ENCODE peak calls at places on chromosomes 16 and 17, in seven cellular contexts. One of them, this sample, is unnamed.

GRCh38 chr17:11334493-11334892 is 93.5 kb downstream of the SHISA6 start:
- DNase-seq in substantia nigra: no peak
- DNase-seq in activated effector memory CD4-positive, alpha-beta T cell treated with anti-CD3 and anti-CD28 coated beads, Interleukin-2, amount 50 U/mL, for 16 hours: no peak
- DNase-seq in iris pigment epithelial cell: no peak
- DNase-seq in HEK293T: no peak
- DNase-seq in DMS 273 treated with DMSO at 0.1 percent for 48 hours: no peak
- DNase-seq in stromal cell of bone marrow: no peak
- DNase-seq in this sample: no peak

GRCh38 chr17:76696763-76697701 is 13.7 kb downstream of the MXRA7 start:
- DNase-seq in substantia nigra: no peak
- DNase-seq in stromal cell of bone marrow: no peak
- DNase-seq in activated effector memory CD4-positive, alpha-beta T cell treated with anti-CD3 and anti-CD28 coated beads, Interleukin-2, amount 50 U/mL, for 16 hours: no peak
- DNase-seq in DMS 273 treated with DMSO at 0.1 percent for 48 hours: no peak
- DNase-seq in HEK293T: no peak
- DNase-seq in iris pigment epithelial cell: peak
- DNase-seq in this sample: no peak

GRCh38 chr16:57701759-57702371 is 7.3 kb downstream of the DRC7 start:
- DNase-seq in stromal cell of bone marrow: peak
- DNase-seq in DMS 273 treated with DMSO at 0.1 percent for 48 hours: no peak
- DNase-seq in HEK293T: no peak
- DNase-seq in activated effector memory CD4-positive, alpha-beta T cell treated with anti-CD3 and anti-CD28 coated beads, Interleukin-2, amount 50 U/mL, for 16 hours: no peak
- DNase-seq in substantia nigra: no peak
- DNase-seq in iris pigment epithelial cell: no peak
- DNase-seq in this sample: no peak

GRCh38 chr17:81429353-81429774 is 34.1 kb downstream of the BAHCC1 start:
- DNase-seq in activated effector memory CD4-positive, alpha-beta T cell treated with anti-CD3 and anti-CD28 coated beads, Interleukin-2, amount 50 U/mL, for 16 hours: no peak
- DNase-seq in substantia nigra: peak
- DNase-seq in stromal cell of bone marrow: no peak
- DNase-seq in DMS 273 treated with DMSO at 0.1 percent for 48 hours: peak
- DNase-seq in HEK293T: no peak
- DNase-seq in iris pigment epithelial cell: peak
- DNase-seq in this sample: peak

GRCh38 chr16:87132361-87133014 is 184.7 kb downstream of the C16orf95 start:
- DNase-seq in substantia nigra: peak
- DNase-seq in activated effector memory CD4-positive, alpha-beta T cell treated with anti-CD3 and anti-CD28 coated beads, Interleukin-2, amount 50 U/mL, for 16 hours: no peak
- DNase-seq in HEK293T: no peak
- DNase-seq in iris pigment epithelial cell: peak
- DNase-seq in stromal cell of bone marrow: peak
- DNase-seq in DMS 273 treated with DMSO at 0.1 percent for 48 hours: no peak
- DNase-seq in this sample: peak

GRCh38 chr16:68386628-68387027 is 61.7 kb downstream of the SMPD3 start:
- DNase-seq in HEK293T: no peak
- DNase-seq in stromal cell of bone marrow: no peak
- DNase-seq in substantia nigra: no peak
- DNase-seq in activated effector memory CD4-positive, alpha-beta T cell treated with anti-CD3 and anti-CD28 coated beads, Interleukin-2, amount 50 U/mL, for 16 hours: no peak
- DNase-seq in DMS 273 treated with DMSO at 0.1 percent for 48 hours: no peak
- DNase-seq in iris pigment epithelial cell: no peak
- DNase-seq in this sample: no peak

GRCh38 chr17:46994993-46995392 is 15.9 kb upstream of the RPRML start:
- DNase-seq in DMS 273 treated with DMSO at 0.1 percent for 48 hours: no peak
- DNase-seq in HEK293T: no peak
- DNase-seq in iris pigment epithelial cell: no peak
- DNase-seq in stromal cell of bone marrow: no peak
- DNase-seq in activated effector memory CD4-positive, alpha-beta T cell treated with anti-CD3 and anti-CD28 coated beads, Interleukin-2, amount 50 U/mL, for 16 hours: no peak
- DNase-seq in substantia nigra: no peak
- DNase-seq in this sample: no peak

GRCh38 chr17:49760296-49760695 is 3.6 kb downstream of the FAM117A start:
- DNase-seq in substantia nigra: no peak
- DNase-seq in iris pigment epithelial cell: no peak
- DNase-seq in activated effector memory CD4-positive, alpha-beta T cell treated with anti-CD3 and anti-CD28 coated beads, Interleukin-2, amount 50 U/mL, for 16 hours: peak
- DNase-seq in DMS 273 treated with DMSO at 0.1 percent for 48 hours: no peak
- DNase-seq in stromal cell of bone marrow: no peak
- DNase-seq in HEK293T: no peak
- DNase-seq in this sample: no peak

GRCh38 chr16:67198238-67198734 is 645 bp upstream of the ELMO3 start:
- DNase-seq in substantia nigra: peak
- DNase-seq in DMS 273 treated with DMSO at 0.1 percent for 48 hours: peak
- DNase-seq in HEK293T: no peak
- DNase-seq in iris pigment epithelial cell: peak
- DNase-seq in stromal cell of bone marrow: no peak
- DNase-seq in activated effector memory CD4-positive, alpha-beta T cell treated with anti-CD3 and anti-CD28 coated beads, Interleukin-2, amount 50 U/mL, for 16 hours: no peak
- DNase-seq in this sample: peak

GRCh38 chr16:8955828-8956227 is 7.9 kb downstream of the USP7 start:
- DNase-seq in DMS 273 treated with DMSO at 0.1 percent for 48 hours: no peak
- DNase-seq in stromal cell of bone marrow: no peak
- DNase-seq in iris pigment epithelial cell: no peak
- DNase-seq in HEK293T: no peak
- DNase-seq in activated effector memory CD4-positive, alpha-beta T cell treated with anti-CD3 and anti-CD28 coated beads, Interleukin-2, amount 50 U/mL, for 16 hours: no peak
- DNase-seq in substantia nigra: no peak
- DNase-seq in this sample: no peak

GRCh38 chr16:89924298-89924924 is 1.3 kb downstream of the TUBB3 start:
- DNase-seq in stromal cell of bone marrow: no peak
- DNase-seq in activated effector memory CD4-positive, alpha-beta T cell treated with anti-CD3 and anti-CD28 coated beads, Interleukin-2, amount 50 U/mL, for 16 hours: peak
- DNase-seq in DMS 273 treated with DMSO at 0.1 percent for 48 hours: peak
- DNase-seq in HEK293T: peak
- DNase-seq in substantia nigra: no peak
- DNase-seq in iris pigment epithelial cell: peak
- DNase-seq in this sample: peak

GRCh38 chr17:5111402-5112204 is at the start of gene ZNF232:
- DNase-seq in DMS 273 treated with DMSO at 0.1 percent for 48 hours: peak
- DNase-seq in iris pigment epithelial cell: peak
- DNase-seq in HEK293T: peak
- DNase-seq in substantia nigra: peak
- DNase-seq in stromal cell of bone marrow: peak
- DNase-seq in activated effector memory CD4-positive, alpha-beta T cell treated with anti-CD3 and anti-CD28 coated beads, Interleukin-2, amount 50 U/mL, for 16 hours: peak
- DNase-seq in this sample: peak

GRCh38 chr17:17675925-17676534 is 5.2 kb upstream of the RAI1 start:
- DNase-seq in DMS 273 treated with DMSO at 0.1 percent for 48 hours: no peak
- DNase-seq in activated effector memory CD4-positive, alpha-beta T cell treated with anti-CD3 and anti-CD28 coated beads, Interleukin-2, amount 50 U/mL, for 16 hours: no peak
- DNase-seq in substantia nigra: no peak
- DNase-seq in iris pigment epithelial cell: no peak
- DNase-seq in stromal cell of bone marrow: no peak
- DNase-seq in HEK293T: no peak
- DNase-seq in this sample: no peak

GRCh38 chr17:17812211-17813054 is 24.4 kb downstream of the SREBF1 start:
- DNase-seq in HEK293T: peak
- DNase-seq in stromal cell of bone marrow: no peak
- DNase-seq in iris pigment epithelial cell: peak
- DNase-seq in DMS 273 treated with DMSO at 0.1 percent for 48 hours: no peak
- DNase-seq in substantia nigra: peak
- DNase-seq in activated effector memory CD4-positive, alpha-beta T cell treated with anti-CD3 and anti-CD28 coated beads, Interleukin-2, amount 50 U/mL, for 16 hours: peak
- DNase-seq in this sample: peak

GRCh38 chr16:7014756-7015155 is 317.9 kb upstream of the RBFOX1 start:
- DNase-seq in stromal cell of bone marrow: no peak
- DNase-seq in iris pigment epithelial cell: no peak
- DNase-seq in DMS 273 treated with DMSO at 0.1 percent for 48 hours: no peak
- DNase-seq in HEK293T: no peak
- DNase-seq in activated effector memory CD4-positive, alpha-beta T cell treated with anti-CD3 and anti-CD28 coated beads, Interleukin-2, amount 50 U/mL, for 16 hours: no peak
- DNase-seq in substantia nigra: no peak
- DNase-seq in this sample: no peak

GRCh38 chr16:56866955-56867830 is 2.2 kb downstream of the SLC12A3 start:
- DNase-seq in stromal cell of bone marrow: peak
- DNase-seq in DMS 273 treated with DMSO at 0.1 percent for 48 hours: peak
- DNase-seq in iris pigment epithelial cell: peak
- DNase-seq in activated effector memory CD4-positive, alpha-beta T cell treated with anti-CD3 and anti-CD28 coated beads, Interleukin-2, amount 50 U/mL, for 16 hours: peak
- DNase-seq in HEK293T: peak
- DNase-seq in substantia nigra: no peak
- DNase-seq in this sample: no peak

GRCh38 chr16:84690088-84690819 is 9.5 kb upstream of the USP10 start:
- DNase-seq in DMS 273 treated with DMSO at 0.1 percent for 48 hours: no peak
- DNase-seq in substantia nigra: no peak
- DNase-seq in HEK293T: no peak
- DNase-seq in iris pigment epithelial cell: no peak
- DNase-seq in activated effector memory CD4-positive, alpha-beta T cell treated with anti-CD3 and anti-CD28 coated beads, Interleukin-2, amount 50 U/mL, for 16 hours: peak
- DNase-seq in stromal cell of bone marrow: no peak
- DNase-seq in this sample: no peak

GRCh38 chr16:51002889-51003490 is 148.1 kb downstream of the SALL1 start:
- DNase-seq in DMS 273 treated with DMSO at 0.1 percent for 48 hours: no peak
- DNase-seq in substantia nigra: no peak
- DNase-seq in HEK293T: no peak
- DNase-seq in stromal cell of bone marrow: no peak
- DNase-seq in activated effector memory CD4-positive, alpha-beta T cell treated with anti-CD3 and anti-CD28 coated beads, Interleukin-2, amount 50 U/mL, for 16 hours: no peak
- DNase-seq in iris pigment epithelial cell: no peak
- DNase-seq in this sample: no peak

This sample was measured in caudate nucleus.